ENCODE peak calls at places on chromosomes 5 and 9, in four cellular contexts. H is AG20443; W is stimulated activated CD4-positive, alpha-beta T cell treated with anti-CD3 and anti-CD28 coated beads, Interleukin-2, amount 100 ng/mL, for 24 hours; F is NCI-H1105. C is an unnamed sample.

GRCh38 chr9:98742325-98743280 is 33.9 kb upstream of the GABBR2 start:
- DNase-seq in H (peak; percentile 61), F (no peak), W (no peak), C (no peak)

GRCh38 chr9:36470891-36471290 is 70.8 kb upstream of the RNF38 start:
- DNase-seq in H (peak; percentile 84), W (peak; percentile 56), F (no peak), C (no peak)

GRCh38 chr5:78845487-78845886 is 139.6 kb downstream of the ARSB start:
- DNase-seq in H (no peak), W (no peak), F (no peak), C (no peak)

GRCh38 chr5:151520294-151520693 is 70.8 kb downstream of the FAT2 start:
- DNase-seq in W (no peak), H (no peak), F (no peak), C (no peak)

GRCh38 chr9:17906204-17906840 is 327.5 kb downstream of the SH3GL2 start:
- DNase-seq in H (peak; percentile 30), W (no peak), F (no peak), C (peak; percentile 57)

GRCh38 chr5:142783601-142784291 is 13.6 kb downstream of the ARHGAP26 start:
- DNase-seq in F (no peak), W (peak; percentile 56), H (peak; percentile 68), C (no peak)

GRCh38 chr5:81268797-81269196 is 32.6 kb upstream of the ZCCHC9 start:
- DNase-seq in F (no peak), H (peak; percentile 74), W (no peak), C (no peak)

GRCh38 chr9:26677965-26678745 is 214.4 kb downstream of the CAAP1 start:
- DNase-seq in F (no peak), W (no peak), H (no peak), C (no peak)

GRCh38 chr5:82403724-82404123 is 125.6 kb upstream of the RPS23 start:
- DNase-seq in W (no peak), H (no peak), F (no peak), C (no peak)

GRCh38 chr9:124267271-124267807 is 9.6 kb downstream of the NEK6 start:
- DNase-seq in W (no peak), F (no peak), H (peak; percentile 78), C (peak; percentile 85)

GRCh38 chr9:135609366-135609955 is 29.9 kb downstream of the GLT6D1 start:
- DNase-seq in H (peak; percentile 7), F (no peak), W (no peak), C (no peak)

GRCh38 chr9:125663127-125663526 is 43.9 kb downstream of the MAPKAP1 start:
- DNase-seq in F (no peak), H (peak; percentile 23), W (no peak), C (no peak)

GRCh38 chr5:41510176-41510831 is at the start of gene PLCXD3:
- DNase-seq in W (no peak), F (peak; percentile 69), H (peak; percentile 47), C (peak; percentile 37)

GRCh38 chr9:83588256-83588655 is 34.7 kb upstream of the IDNK start:
- DNase-seq in W (no peak), H (no peak), F (no peak), C (no peak)

GRCh38 chr5:77354454-77354853 is 137.7 kb downstream of the WDR41 start:
- DNase-seq in H (no peak), W (no peak), F (no peak), C (no peak)

GRCh38 chr5:62948294-62948693 is 369.7 kb downstream of the LRRC70 start:
- DNase-seq in H (no peak), F (no peak), W (no peak), C (no peak)

GRCh38 chr9:85212887-85213286 is 528.9 kb downstream of the AGTPBP1 start:
- DNase-seq in H (peak; percentile 53), W (peak; percentile 31), F (no peak), C (no peak)

GRCh38 chr5:181114284-181114843 is 16.6 kb downstream of the OR2V1 start:
- DNase-seq in W (no peak), F (no peak), H (peak; percentile 34), C (no peak)

GRCh38 chr9:4382722-4383317 is 83.0 kb upstream of the GLIS3 start:
- DNase-seq in F (peak; percentile 18), H (peak; percentile 54), W (no peak), C (no peak)

GRCh38 chr9:136614967-136615623 is 47.6 kb upstream of the EGFL7 start:
- DNase-seq in W (no peak), F (no peak), H (no peak), C (no peak)

GRCh38 chr5:51731641-51732040 is 348.4 kb downstream of the ISL1 start:
- DNase-seq in H (no peak), F (no peak), W (no peak), C (no peak)

GRCh38 chr9:136016882-136017812 is 56.0 kb upstream of the UBAC1 start:
- DNase-seq in F (no peak), W (no peak), H (no peak), C (peak; percentile 27)

GRCh38 chr9:93562157-93562556 is 14.2 kb upstream of the PHF2 start:
- DNase-seq in H (no peak), W (no peak), F (no peak), C (no peak)

GRCh38 chr5:107665036-107665435 is 5.7 kb downstream of the EFNA5 start:
- DNase-seq in W (no peak), F (no peak), H (no peak), C (no peak)

GRCh38 chr9:7325980-7326379 is 473.6 kb downstream of the DMAC1 start:
- DNase-seq in W (no peak), F (no peak), H (no peak), C (no peak)

GRCh38 chr9:138014570-138014958 is 137.0 kb downstream of the CACNA1B start:
- DNase-seq in W (no peak), F (no peak), H (no peak), C (no peak)

GRCh38 chr5:111061618-111062017 is 9.9 kb upstream of the TSLP start:
- DNase-seq in W (no peak), H (no peak), F (no peak), C (no peak)

GRCh38 chr5:116157902-116158301 is 73.1 kb downstream of the COMMD10 start:
- DNase-seq in H (no peak), F (no peak), W (no peak), C (no peak)

GRCh38 chr9:122718038-122718437 is 5.8 kb upstream of the OR1L4 start:
- DNase-seq in H (no peak), F (no peak), W (no peak), C (no peak)

GRCh38 chr5:145778144-145778900 is 56.8 kb downstream of the PRELID2 start:
- DNase-seq in W (no peak), H (no peak), F (no peak), C (no peak)

GRCh38 chr5:173709145-173709544 is 92.7 kb upstream of the BOD1 start:
- DNase-seq in W (no peak), H (no peak), F (no peak), C (no peak)